ENCODE peak calls at places on chromosome 22, in eight cellular contexts. H is H9, T is pancreas, L is cardiac muscle cell, W is Panc1, E is esophagus squamous epithelium, K is heart right ventricle, O is lung. D is an unnamed sample. For H3K4me1, the result is how much of the 10 kb centered on the place peaks cover.

GRCh38 chr22:27438271-27438980 is 363.1 kb downstream of the MN1 start:
- DNase-seq in K (no peak), T (peak), O (no peak), L (peak), W (no peak), E (no peak), H (no peak), D (peak)

GRCh38 chr22:31646186-31647019 is 15.6 kb downstream of the PISD start:
- DNase-seq in E (no peak), L (peak), K (no peak), O (no peak), W (peak), H (no peak), T (no peak), D (no peak)

GRCh38 chr22:23892130-23892529 is 2.1 kb upstream of the MIF start:
- DNase-seq in E (no peak), W (no peak), T (no peak), O (no peak), K (no peak), H (no peak), L (no peak), D (no peak)

GRCh38 chr22:40720538-40721256 is 41.4 kb downstream of the MCHR1 start:
- DNase-seq in L (no peak), H (no peak), W (no peak), O (no peak), E (no peak), T (no peak), K (no peak), D (no peak)

GRCh38 chr22:28920757-28921584 is 37.6 kb downstream of the ZNRF3 start:
- DNase-seq in E (no peak), O (no peak), K (no peak), W (no peak), H (no peak), T (no peak), L (no peak), D (no peak)

GRCh38 chr22:22109693-22110466 is 127.3 kb upstream of the TOP3B start:
- DNase-seq in H (no peak), K (no peak), T (no peak), O (no peak), E (no peak), L (no peak), W (no peak), D (no peak)

GRCh38 chr22:46355369-46355995 is 20.0 kb downstream of the TRMU start:
- DNase-seq in K (peak), H (peak), W (no peak), O (peak), E (no peak), T (peak), L (peak), D (peak)

GRCh38 chr22:27642104-27642800 is 159.3 kb downstream of the MN1 start:
- DNase-seq in O (no peak), K (no peak), H (no peak), T (no peak), W (no peak), L (no peak), E (no peak), D (no peak)

GRCh38 chr22:46934746-46935491 is 172.5 kb downstream of the TBC1D22A start:
- DNase-seq in K (no peak), T (peak), W (peak), L (peak), O (no peak), E (no peak), H (no peak), D (no peak)

GRCh38 chr22:47810505-47811500 is 1048.4 kb downstream of the TBC1D22A start:
- DNase-seq in K (no peak), T (no peak), E (no peak), L (no peak), H (no peak), W (no peak), O (no peak), D (no peak)

GRCh38 chr22:28952857-28953256 is 69.5 kb downstream of the ZNRF3 start:
- DNase-seq in W (no peak), E (no peak), O (peak), H (no peak), K (no peak), L (no peak), T (no peak), D (no peak)

GRCh38 chr22:39530692-39531331 is 1.7 kb downstream of the RPS19BP1 start:
- DNase-seq in L (peak), E (no peak), O (no peak), W (no peak), K (no peak), T (peak), H (no peak), D (peak)

GRCh38 chr22:37260939-37261338 is 16.9 kb upstream of the RAC2 start:
- DNase-seq in E (no peak), O (peak), L (peak), K (peak), W (no peak), H (peak), T (peak), D (peak)

GRCh38 chr22:44037519-44038370 is 13.6 kb downstream of the PARVB start:
- DNase-seq in K (peak), T (no peak), O (no peak), H (no peak), W (peak), L (peak), E (no peak), D (peak)

GRCh38 chr22:35380537-35381423 is at the start of gene HMOX1:
- DNase-seq in W (no peak), E (peak), L (peak), H (peak), K (peak), T (peak), O (peak), D (peak)
- H3K4me1 ChIP-seq in W (half or more), E (half or more), L (under half), H (under half), K (under half), T (under half), O (under half), D (under half)

GRCh38 chr22:50547231-50547851 is 1.6 kb downstream of the KLHDC7B start:
- DNase-seq in T (no peak), H (no peak), L (no peak), O (no peak), E (no peak), K (no peak), W (no peak), D (no peak)

GRCh38 chr22:50546326-50547230 is 879 bp downstream of the KLHDC7B start:
- DNase-seq in O (no peak), H (no peak), W (no peak), T (no peak), L (no peak), E (no peak), K (no peak), D (no peak)

GRCh38 chr22:50544078-50544745 is 1.5 kb upstream of the KLHDC7B start:
- DNase-seq in O (peak), K (peak), H (peak), T (peak), E (no peak), W (no peak), L (peak), D (peak)

GRCh38 chr22:50544746-50545253 is 899 bp upstream of the KLHDC7B start:
- DNase-seq in H (no peak), L (no peak), T (no peak), K (no peak), O (peak), E (no peak), W (no peak), D (no peak)

GRCh38 chr22:50545522-50546325 is at the start of gene KLHDC7B:
- DNase-seq in H (no peak), W (no peak), L (no peak), O (no peak), E (no peak), K (no peak), T (no peak), D (no peak)
- TF ChIP-seq CTCF in H (no peak), W (no peak), L (peak), O (no peak), E (no peak), K (no peak), T (no peak), D (no peak)

GRCh38 chr22:17371446-17371845 is 2.2 kb downstream of the CECR2 start:
- DNase-seq in H (no peak), T (no peak), K (no peak), O (no peak), L (no peak), E (no peak), W (no peak), D (no peak)

GRCh38 chr22:17370036-17370765 is 941 bp downstream of the CECR2 start:
- DNase-seq in E (no peak), O (no peak), H (no peak), L (peak), W (no peak), K (peak), T (no peak), D (no peak)

GRCh38 chr22:17368727-17369552 is at the start of gene CECR2:
- DNase-seq in T (peak), E (no peak), H (peak), L (peak), O (peak), W (no peak), K (peak), D (peak)

GRCh38 chr22:17369553-17370035 is 334 bp downstream of the CECR2 start:
- DNase-seq in H (peak), K (peak), O (no peak), L (peak), E (no peak), W (no peak), T (peak), D (peak)

DNA sequence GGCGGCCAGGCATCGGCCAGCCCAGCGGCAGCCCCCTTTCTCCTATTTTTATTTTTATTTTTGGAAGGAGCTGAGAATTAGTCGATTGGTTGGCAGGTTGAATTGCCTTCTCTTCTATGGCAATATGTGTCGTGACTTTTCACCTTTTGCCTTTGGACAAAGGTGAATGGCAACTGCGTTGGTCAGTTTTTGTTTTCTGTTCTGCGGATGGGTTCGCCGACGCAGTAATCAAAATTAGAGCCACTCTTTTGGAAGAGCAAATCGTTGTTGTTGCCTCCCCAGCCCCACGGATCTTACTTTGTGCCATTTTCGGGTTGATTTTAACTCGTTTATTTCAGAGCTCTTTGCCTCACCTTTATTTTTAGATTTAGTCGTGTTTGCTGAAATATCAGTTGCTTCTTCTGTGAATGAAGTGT is 1.5 kb downstream of the CECR2 start:
- DNase-seq in K (no peak), H (no peak), T (no peak), O (no peak), E (no peak), L (no peak), W (no peak), D (no peak)
- H3K4me1 ChIP-seq in K (under half), H (under half), T (under half), O (under half), E (under half), L (under half), W (under half), D (under half)

GRCh38 chr22:38397189-38398097 is 57.6 kb downstream of the KCNJ4 start:
- DNase-seq in L (peak), O (peak), T (peak), H (peak), K (peak), W (no peak), E (no peak), D (no peak)

GRCh38 chr22:38403806-38404205 is 51.2 kb downstream of the KCNJ4 start:
- DNase-seq in K (no peak), O (no peak), T (no peak), E (no peak), W (no peak), H (no peak), L (no peak), D (peak)

GRCh38 chr22:38402204-38402603 is 52.8 kb downstream of the KCNJ4 start:
- DNase-seq in L (no peak), W (no peak), T (no peak), K (no peak), E (no peak), O (no peak), H (peak), D (no peak)

GRCh38 chr22:38401336-38402084 is 53.5 kb downstream of the KCNJ4 start:
- DNase-seq in K (no peak), E (no peak), W (no peak), L (no peak), O (no peak), T (no peak), H (peak), D (no peak)

DNA sequence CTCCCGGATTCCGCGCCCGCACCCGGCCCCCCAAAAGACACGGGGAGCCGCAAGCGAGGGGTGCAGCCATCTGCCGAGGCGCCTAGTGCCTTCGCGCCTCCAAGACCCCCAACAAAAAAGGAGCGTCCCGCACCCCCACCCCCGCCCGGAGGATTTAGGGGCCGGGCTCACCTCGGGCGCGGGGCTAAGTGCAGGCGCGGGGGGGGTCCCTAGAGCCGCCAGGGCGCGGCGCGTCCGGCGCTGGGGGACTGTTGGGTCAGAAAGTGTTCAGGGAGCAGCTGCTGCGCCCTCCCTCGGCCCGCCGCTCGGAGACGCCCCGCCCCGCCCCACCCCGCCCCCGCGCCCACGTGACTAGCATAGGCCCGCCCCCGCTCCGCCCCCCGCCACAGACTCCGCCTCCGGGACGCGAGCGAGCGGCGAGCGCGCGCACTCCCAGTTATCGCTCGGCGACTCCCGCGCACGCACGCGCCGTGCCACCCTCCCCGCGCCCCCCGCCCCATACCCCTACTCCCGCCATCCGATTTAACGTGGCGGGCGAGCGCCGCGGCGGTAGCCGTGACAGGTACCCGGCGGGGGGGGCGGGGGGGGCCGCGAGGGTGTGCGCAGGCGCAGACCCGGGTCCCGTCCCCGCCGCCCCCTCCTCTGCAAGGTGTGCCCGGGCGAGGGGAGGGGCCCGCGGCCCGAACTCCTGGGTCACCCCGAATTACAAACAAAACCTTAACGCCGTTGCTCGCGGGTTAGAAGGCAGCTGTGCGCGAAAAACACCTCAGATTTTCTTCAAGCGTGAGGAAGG is 56.2 kb downstream of the KCNJ4 start:
- DNase-seq in H (peak), E (peak), K (peak), L (peak), T (peak), O (peak), W (no peak), D (peak)
- TF ChIP-seq CTCF in H (no peak), E (no peak), K (no peak), L (no peak), T (no peak), O (no peak), W (no peak), D (no peak)

GRCh38 chr22:45157907-45158306 is 5.8 kb upstream of the NUP50 start:
- DNase-seq in W (no peak), K (no peak), O (no peak), T (no peak), H (no peak), E (no peak), L (no peak), D (no peak)
- H3K4me1 ChIP-seq in W (under half), K (under half), O (under half), T (under half), H (under half), E (half or more), L (under half), D (under half)

GRCh38 chr22:30328466-30329049 is 1.8 kb upstream of the TBC1D10A start:
- DNase-seq in W (no peak), L (no peak), O (no peak), T (no peak), E (no peak), H (no peak), K (no peak), D (no peak)

GRCh38 chr22:30326704-30327362 is at the start of gene TBC1D10A:
- DNase-seq in T (peak), W (no peak), K (peak), L (peak), O (peak), E (peak), H (peak), D (peak)

GRCh38 chr22:30325724-30326703 is 727 bp downstream of the TBC1D10A start:
- DNase-seq in K (peak), T (peak), E (no peak), L (no peak), W (no peak), O (no peak), H (peak), D (no peak)

GRCh38 chr22:30325065-30325720 is 1.5 kb downstream of the TBC1D10A start:
- DNase-seq in H (no peak), W (no peak), K (peak), T (no peak), E (no peak), O (peak), L (peak), D (peak)

DNA sequence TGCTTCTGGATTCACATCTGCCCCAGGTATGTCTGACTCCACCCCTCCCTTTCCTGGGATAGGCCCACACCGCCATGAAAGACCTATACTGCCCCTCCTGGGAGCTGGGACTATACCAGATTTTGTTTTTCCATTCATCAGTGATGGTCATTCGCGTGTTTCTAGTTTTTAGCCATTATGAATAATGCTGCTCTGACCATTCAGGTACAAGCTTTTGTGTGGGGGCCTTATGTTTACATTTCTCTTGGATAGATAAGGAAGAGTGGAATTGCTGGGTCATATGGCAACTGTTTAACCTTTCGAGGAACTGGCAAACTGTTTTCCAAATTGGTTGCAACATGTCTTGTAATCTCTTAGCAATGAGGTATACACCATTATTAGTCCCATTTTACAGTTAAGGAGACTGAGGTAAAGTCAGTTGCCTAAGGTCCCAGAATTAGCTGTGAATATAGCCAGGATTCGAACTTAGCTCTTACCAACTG is 1.2 kb upstream of the TBC1D10A start:
- DNase-seq in W (no peak), T (peak), O (no peak), E (no peak), H (peak), K (no peak), L (no peak), D (no peak)
- TF ChIP-seq CTCF in W (no peak), T (no peak), O (no peak), E (no peak), H (peak), K (no peak), L (no peak), D (no peak)

GRCh38 chr22:19709063-19709769 is 5.1 kb upstream of the SEPTIN5 start:
- DNase-seq in H (peak), W (no peak), T (no peak), K (no peak), E (no peak), O (no peak), L (no peak), D (no peak)
- H3K4me1 ChIP-seq in H (under half), W (under half), T (under half), K (under half), E (under half), O (under half), L (under half), D (under half)